ENCODE peak calls at places on chromosomes 7 and 10, in eight cellular contexts. One of them, this sample, is unnamed. For H3K9me3, the result is how much of the 10 kb centered on the place peaks cover.

GRCh38 chr7:25669300-25669781 is 441.1 kb upstream of the NPVF start:
- DNase-seq in cardiac muscle cell: no peak
- DNase-seq in breast epithelium: no peak
- DNase-seq in A549: no peak
- DNase-seq in OCI-LY7: no peak
- DNase-seq in H1: no peak
- DNase-seq in CD4-positive, CD25-positive, alpha-beta regulatory T cell: no peak
- DNase-seq in sigmoid colon: no peak
- DNase-seq in this sample: no peak

GRCh38 chr7:35691827-35692307 is 3.1 kb downstream of the HERPUD2 start:
- DNase-seq in cardiac muscle cell: peak
- DNase-seq in breast epithelium: no peak
- DNase-seq in A549: no peak
- DNase-seq in OCI-LY7: peak
- DNase-seq in H1: no peak
- DNase-seq in CD4-positive, CD25-positive, alpha-beta regulatory T cell: peak
- DNase-seq in sigmoid colon: no peak
- DNase-seq in this sample: no peak

GRCh38 chr7:44379366-44380178 is 54.2 kb upstream of the CAMK2B start:
- DNase-seq in cardiac muscle cell: no peak
- DNase-seq in breast epithelium: no peak
- DNase-seq in A549: no peak
- DNase-seq in OCI-LY7: no peak
- DNase-seq in H1: no peak
- DNase-seq in CD4-positive, CD25-positive, alpha-beta regulatory T cell: no peak
- DNase-seq in sigmoid colon: no peak
- DNase-seq in this sample: no peak

GRCh38 chr7:106952658-106953231 is 87.7 kb downstream of the PIK3CG start:
- DNase-seq in cardiac muscle cell: no peak
- DNase-seq in breast epithelium: no peak
- DNase-seq in A549: no peak
- DNase-seq in OCI-LY7: no peak
- DNase-seq in H1: no peak
- DNase-seq in CD4-positive, CD25-positive, alpha-beta regulatory T cell: no peak
- DNase-seq in sigmoid colon: peak
- DNase-seq in this sample: no peak

GRCh38 chr7:17626215-17626614 is 314.1 kb downstream of the SNX13 start:
- DNase-seq in cardiac muscle cell: no peak
- DNase-seq in breast epithelium: no peak
- DNase-seq in A549: no peak
- DNase-seq in OCI-LY7: no peak
- DNase-seq in H1: no peak
- DNase-seq in CD4-positive, CD25-positive, alpha-beta regulatory T cell: no peak
- DNase-seq in sigmoid colon: no peak
- DNase-seq in this sample: no peak

GRCh38 chr10:44030132-44030531 is 354.8 kb downstream of the CXCL12 start:
- DNase-seq in cardiac muscle cell: no peak
- DNase-seq in breast epithelium: no peak
- DNase-seq in A549: no peak
- DNase-seq in OCI-LY7: peak
- DNase-seq in H1: no peak
- DNase-seq in CD4-positive, CD25-positive, alpha-beta regulatory T cell: no peak
- DNase-seq in sigmoid colon: no peak
- DNase-seq in this sample: no peak

GRCh38 chr10:50351483-50352146 is 100.3 kb upstream of the ASAH2 start:
- DNase-seq in cardiac muscle cell: no peak
- DNase-seq in breast epithelium: no peak
- DNase-seq in A549: no peak
- DNase-seq in OCI-LY7: no peak
- DNase-seq in H1: no peak
- DNase-seq in CD4-positive, CD25-positive, alpha-beta regulatory T cell: no peak
- DNase-seq in sigmoid colon: no peak
- DNase-seq in this sample: no peak

GRCh38 chr10:84452006-84452405 is 123.6 kb downstream of the CCSER2 start:
- DNase-seq in cardiac muscle cell: no peak
- DNase-seq in breast epithelium: no peak
- DNase-seq in A549: no peak
- DNase-seq in OCI-LY7: no peak
- DNase-seq in H1: no peak
- DNase-seq in CD4-positive, CD25-positive, alpha-beta regulatory T cell: no peak
- DNase-seq in sigmoid colon: no peak
- DNase-seq in this sample: no peak

GRCh38 chr10:116998172-116998571 is 6.8 kb downstream of the SHTN1 start:
- DNase-seq in cardiac muscle cell: no peak
- DNase-seq in breast epithelium: no peak
- DNase-seq in A549: no peak
- DNase-seq in OCI-LY7: no peak
- DNase-seq in H1: no peak
- DNase-seq in CD4-positive, CD25-positive, alpha-beta regulatory T cell: no peak
- DNase-seq in sigmoid colon: no peak
- DNase-seq in this sample: no peak

GRCh38 chr10:88499569-88500470 is 83.3 kb downstream of the RNLS start:
- DNase-seq in cardiac muscle cell: no peak
- DNase-seq in breast epithelium: no peak
- DNase-seq in A549: no peak
- DNase-seq in OCI-LY7: no peak
- DNase-seq in H1: no peak
- DNase-seq in CD4-positive, CD25-positive, alpha-beta regulatory T cell: no peak
- DNase-seq in sigmoid colon: no peak
- DNase-seq in this sample: no peak

GRCh38 chr7:33748793-33749192 is 156.5 kb upstream of the BMPER start:
- DNase-seq in cardiac muscle cell: peak
- DNase-seq in breast epithelium: no peak
- DNase-seq in A549: no peak
- DNase-seq in OCI-LY7: no peak
- DNase-seq in H1: no peak
- DNase-seq in CD4-positive, CD25-positive, alpha-beta regulatory T cell: no peak
- DNase-seq in sigmoid colon: no peak
- DNase-seq in this sample: no peak

GRCh38 chr10:121709674-121710073 is 111.4 kb upstream of the FGFR2 start:
- DNase-seq in cardiac muscle cell: no peak
- DNase-seq in breast epithelium: no peak
- DNase-seq in A549: no peak
- DNase-seq in OCI-LY7: no peak
- DNase-seq in H1: no peak
- DNase-seq in CD4-positive, CD25-positive, alpha-beta regulatory T cell: no peak
- DNase-seq in sigmoid colon: no peak
- DNase-seq in this sample: no peak

GRCh38 chr7:149725916-149726315 is 47.5 kb downstream of the ZNF467 start:
- DNase-seq in cardiac muscle cell: no peak
- DNase-seq in breast epithelium: no peak
- DNase-seq in A549: no peak
- DNase-seq in OCI-LY7: no peak
- DNase-seq in H1: no peak
- DNase-seq in CD4-positive, CD25-positive, alpha-beta regulatory T cell: no peak
- DNase-seq in sigmoid colon: peak
- DNase-seq in this sample: no peak

GRCh38 chr10:98349508-98349922 is 65.5 kb downstream of the PYROXD2 start:
- DNase-seq in cardiac muscle cell: no peak
- DNase-seq in breast epithelium: no peak
- DNase-seq in A549: no peak
- DNase-seq in OCI-LY7: peak
- DNase-seq in H1: no peak
- DNase-seq in CD4-positive, CD25-positive, alpha-beta regulatory T cell: no peak
- DNase-seq in sigmoid colon: peak
- DNase-seq in this sample: no peak

GRCh38 chr7:108211382-108212201 is 81.4 kb upstream of the LAMB4 start:
- DNase-seq in cardiac muscle cell: no peak
- DNase-seq in breast epithelium: no peak
- DNase-seq in A549: peak
- DNase-seq in OCI-LY7: no peak
- DNase-seq in H1: no peak
- DNase-seq in CD4-positive, CD25-positive, alpha-beta regulatory T cell: no peak
- DNase-seq in sigmoid colon: no peak
- DNase-seq in this sample: no peak

GRCh38 chr7:158789842-158790241 is 39.5 kb downstream of the ESYT2 start:
- DNase-seq in cardiac muscle cell: no peak
- DNase-seq in breast epithelium: no peak
- DNase-seq in A549: no peak
- DNase-seq in OCI-LY7: no peak
- DNase-seq in H1: no peak
- DNase-seq in CD4-positive, CD25-positive, alpha-beta regulatory T cell: no peak
- DNase-seq in sigmoid colon: no peak
- DNase-seq in this sample: no peak

GRCh38 chr7:501526-501925 is 18.1 kb downstream of the PDGFA start:
- DNase-seq in cardiac muscle cell: no peak
- DNase-seq in breast epithelium: no peak
- DNase-seq in A549: no peak
- DNase-seq in OCI-LY7: no peak
- DNase-seq in H1: no peak
- DNase-seq in CD4-positive, CD25-positive, alpha-beta regulatory T cell: no peak
- DNase-seq in sigmoid colon: peak
- DNase-seq in this sample: no peak

GRCh38 chr7:500521-501420 is 18.9 kb downstream of the PDGFA start:
- DNase-seq in cardiac muscle cell: no peak
- DNase-seq in breast epithelium: no peak
- DNase-seq in A549: no peak
- DNase-seq in OCI-LY7: no peak
- DNase-seq in H1: no peak
- DNase-seq in CD4-positive, CD25-positive, alpha-beta regulatory T cell: no peak
- DNase-seq in sigmoid colon: peak
- DNase-seq in this sample: no peak

GRCh38 chr7:497946-498655 is 21.5 kb downstream of the PDGFA start:
- DNase-seq in cardiac muscle cell: no peak
- DNase-seq in breast epithelium: no peak
- DNase-seq in A549: no peak
- DNase-seq in OCI-LY7: no peak
- DNase-seq in H1: no peak
- DNase-seq in CD4-positive, CD25-positive, alpha-beta regulatory T cell: no peak
- DNase-seq in sigmoid colon: peak
- DNase-seq in this sample: no peak

GRCh38 chr7:498678-499641 is 20.7 kb downstream of the PDGFA start:
- DNase-seq in cardiac muscle cell: no peak
- DNase-seq in breast epithelium: no peak
- DNase-seq in A549: no peak
- DNase-seq in OCI-LY7: no peak
- DNase-seq in H1: no peak
- DNase-seq in CD4-positive, CD25-positive, alpha-beta regulatory T cell: no peak
- DNase-seq in sigmoid colon: peak
- DNase-seq in this sample: no peak

GRCh38 chr7:499853-500485 is 19.7 kb downstream of the PDGFA start:
- DNase-seq in cardiac muscle cell: no peak
- DNase-seq in breast epithelium: no peak
- DNase-seq in A549: no peak
- DNase-seq in OCI-LY7: no peak
- DNase-seq in H1: no peak
- DNase-seq in CD4-positive, CD25-positive, alpha-beta regulatory T cell: no peak
- DNase-seq in sigmoid colon: peak
- DNase-seq in this sample: no peak
- H3K9me3 ChIP-seq in cardiac muscle cell: under half
- H3K9me3 ChIP-seq in breast epithelium: under half
- H3K9me3 ChIP-seq in A549: under half
- H3K9me3 ChIP-seq in OCI-LY7: under half
- H3K9me3 ChIP-seq in H1: under half
- H3K9me3 ChIP-seq in CD4-positive, CD25-positive, alpha-beta regulatory T cell: under half
- H3K9me3 ChIP-seq in sigmoid colon: under half
- H3K9me3 ChIP-seq in this sample: under half

DNA sequence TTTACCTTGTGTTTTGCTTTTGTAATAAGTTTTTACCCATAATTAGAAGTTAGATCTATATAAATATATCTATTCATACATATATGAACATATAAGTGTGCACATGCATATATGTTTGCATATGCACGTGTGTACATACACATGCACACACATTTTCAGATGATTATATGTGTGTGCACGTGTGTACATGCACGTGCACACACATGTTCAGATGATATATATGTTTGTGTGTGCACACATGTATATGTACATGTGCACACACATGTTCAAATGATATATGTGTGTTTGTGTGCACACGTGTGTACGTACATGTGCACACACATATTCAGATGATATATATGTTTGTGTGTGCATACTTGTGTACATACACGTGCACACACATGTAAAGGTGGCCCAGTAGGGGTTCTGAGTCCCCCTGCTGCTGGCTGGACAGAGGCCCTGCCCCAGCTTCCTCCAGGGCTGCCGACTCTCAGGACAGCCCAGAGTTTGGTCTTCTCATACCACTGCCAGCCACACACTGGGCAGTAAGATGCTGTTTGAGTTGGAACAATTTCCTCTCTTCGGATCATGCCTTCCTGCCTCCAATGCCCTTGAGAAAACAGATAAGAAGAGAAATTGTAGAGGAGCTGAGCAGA is 252.3 kb upstream of the PPP2R2D start:
- DNase-seq in cardiac muscle cell: no peak
- DNase-seq in breast epithelium: no peak
- DNase-seq in A549: no peak
- DNase-seq in OCI-LY7: no peak
- DNase-seq in H1: no peak
- DNase-seq in CD4-positive, CD25-positive, alpha-beta regulatory T cell: no peak
- DNase-seq in sigmoid colon: no peak
- DNase-seq in this sample: no peak
- H3K9me3 ChIP-seq in cardiac muscle cell: under half
- H3K9me3 ChIP-seq in breast epithelium: under half
- H3K9me3 ChIP-seq in A549: under half
- H3K9me3 ChIP-seq in OCI-LY7: under half
- H3K9me3 ChIP-seq in H1: under half
- H3K9me3 ChIP-seq in CD4-positive, CD25-positive, alpha-beta regulatory T cell: under half
- H3K9me3 ChIP-seq in sigmoid colon: under half
- H3K9me3 ChIP-seq in this sample: under half

DNA sequence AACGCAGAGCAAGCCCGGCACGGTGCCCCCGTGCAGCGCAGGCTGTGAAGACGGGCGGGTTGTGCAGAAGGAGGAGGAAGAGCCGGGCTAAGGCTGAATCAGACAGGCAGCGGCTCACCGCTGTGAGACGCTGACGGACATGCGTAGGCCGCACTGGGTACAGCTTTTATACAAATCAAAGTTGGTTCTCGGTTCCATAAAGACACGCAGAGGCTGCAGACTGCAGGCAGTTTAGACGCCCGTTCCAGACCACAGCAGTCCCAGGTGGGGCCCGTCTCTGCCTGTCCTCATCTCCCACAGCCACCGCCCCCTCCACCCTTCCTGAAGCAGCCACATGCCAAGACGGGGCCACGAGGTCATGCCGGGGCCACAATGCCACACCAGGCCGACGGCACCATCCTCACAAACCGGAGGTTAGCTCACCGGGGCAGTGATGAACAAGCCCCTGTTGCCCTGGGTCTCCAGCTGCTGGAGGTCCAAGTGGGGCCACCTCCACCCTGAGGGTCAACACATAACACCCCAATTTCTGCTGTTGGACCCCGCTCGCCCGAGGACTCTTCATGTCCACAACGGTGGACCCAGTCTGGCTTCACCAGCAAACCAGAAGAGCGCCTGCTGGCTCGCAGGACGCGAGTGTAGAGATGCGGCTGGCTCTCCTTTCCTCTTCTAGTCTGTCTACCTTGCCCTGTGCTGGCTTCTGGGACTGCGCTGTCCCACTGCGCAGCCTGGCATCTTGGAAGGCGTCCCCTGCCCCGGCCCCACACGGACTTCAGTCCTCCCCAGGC is 227.2 kb downstream of the ELFN1 start:
- DNase-seq in cardiac muscle cell: no peak
- DNase-seq in breast epithelium: no peak
- DNase-seq in A549: no peak
- DNase-seq in OCI-LY7: no peak
- DNase-seq in H1: no peak
- DNase-seq in CD4-positive, CD25-positive, alpha-beta regulatory T cell: no peak
- DNase-seq in sigmoid colon: no peak
- DNase-seq in this sample: no peak
- H3K9me3 ChIP-seq in cardiac muscle cell: under half
- H3K9me3 ChIP-seq in breast epithelium: under half
- H3K9me3 ChIP-seq in A549: under half
- H3K9me3 ChIP-seq in OCI-LY7: under half
- H3K9me3 ChIP-seq in H1: under half
- H3K9me3 ChIP-seq in CD4-positive, CD25-positive, alpha-beta regulatory T cell: under half
- H3K9me3 ChIP-seq in sigmoid colon: under half
- H3K9me3 ChIP-seq in this sample: under half

GRCh38 chr10:29924436-29924835 is 134.9 kb downstream of the JCAD start:
- DNase-seq in cardiac muscle cell: no peak
- DNase-seq in breast epithelium: no peak
- DNase-seq in A549: no peak
- DNase-seq in OCI-LY7: no peak
- DNase-seq in H1: no peak
- DNase-seq in CD4-positive, CD25-positive, alpha-beta regulatory T cell: no peak
- DNase-seq in sigmoid colon: no peak
- DNase-seq in this sample: no peak
- H3K9me3 ChIP-seq in cardiac muscle cell: under half
- H3K9me3 ChIP-seq in breast epithelium: under half
- H3K9me3 ChIP-seq in A549: under half
- H3K9me3 ChIP-seq in OCI-LY7: under half
- H3K9me3 ChIP-seq in H1: under half
- H3K9me3 ChIP-seq in CD4-positive, CD25-positive, alpha-beta regulatory T cell: under half
- H3K9me3 ChIP-seq in sigmoid colon: under half
- H3K9me3 ChIP-seq in this sample: under half

This sample was measured in T-helper 17 cell.